ENCODE peak calls at places on chromosomes 1 and 21, in eight cellular contexts. K is activated T-helper 1 cell treated with Interleukin-2 at 50 U/mL for 16 hours; G is GM12892; L is CD14-positive monocyte; I is glutamatergic neuron; V is activated T-helper 9 cell treated with anti-CD3 and anti-CD28 coated beads, Interleukin-2, amount 50 U/mL, for 16 hours; O is fibroblast of pulmonary artery; W is right atrium auricular region. U is an unnamed sample.

GRCh38 chr1:37989381-37989930 is 366 bp downstream of the SF3A3 start:
- DNase-seq in K (no peak), G (no peak), L (peak), I (peak), V (peak), O (no peak), W (no peak), U (no peak)

GRCh38 chr1:223716302-223716862 is 4.0 kb downstream of the CAPN2 start:
- DNase-seq in K (peak), G (no peak), L (peak), I (no peak), V (no peak), O (peak), W (no peak), U (peak)

GRCh38 chr1:110673197-110673701 is 1.5 kb downstream of the KCNA3 start:
- DNase-seq in K (no peak), G (no peak), L (no peak), I (no peak), V (peak), O (no peak), W (no peak), U (peak)

GRCh38 chr1:35642472-35642955 is 1.2 kb upstream of the PSMB2 start:
- DNase-seq in K (no peak), G (no peak), L (no peak), I (no peak), V (no peak), O (no peak), W (no peak), U (no peak)

GRCh38 chr1:230730979-230731378 is 16.2 kb upstream of the CAPN9 start:
- DNase-seq in K (no peak), G (no peak), L (no peak), I (no peak), V (no peak), O (no peak), W (no peak), U (no peak)

GRCh38 chr21:32334980-32335471 is 36.4 kb downstream of the MRAP start:
- DNase-seq in K (no peak), G (no peak), L (no peak), I (peak), V (no peak), O (no peak), W (no peak), U (no peak)

GRCh38 chr1:153478047-153478691 is 17.7 kb upstream of the S100A7 start:
- DNase-seq in K (no peak), G (no peak), L (no peak), I (no peak), V (no peak), O (no peak), W (no peak), U (no peak)

GRCh38 chr21:42437786-42438185 is 34.1 kb downstream of the UBASH3A start:
- DNase-seq in K (no peak), G (no peak), L (no peak), I (no peak), V (no peak), O (peak), W (no peak), U (no peak)

GRCh38 chr1:1665815-1666251 is 7.0 kb upstream of the CDK11B start:
- DNase-seq in K (peak), G (no peak), L (no peak), I (peak), V (no peak), O (no peak), W (no peak), U (no peak)

GRCh38 chr1:77889240-77889637 is 815 bp downstream of the NEXN start:
- DNase-seq in K (no peak), G (no peak), L (no peak), I (no peak), V (no peak), O (peak), W (no peak), U (no peak)

GRCh38 chr1:212689758-212690540 is 9.7 kb downstream of the BATF3 start:
- DNase-seq in K (no peak), G (no peak), L (no peak), I (no peak), V (no peak), O (no peak), W (peak), U (no peak)

GRCh38 chr1:245235156-245235555 is 80.4 kb downstream of the KIF26B start:
- DNase-seq in K (no peak), G (no peak), L (no peak), I (no peak), V (no peak), O (peak), W (no peak), U (no peak)

GRCh38 chr1:199101139-199101538 is 462.3 kb downstream of the PTPRC start:
- DNase-seq in K (no peak), G (no peak), L (no peak), I (no peak), V (no peak), O (no peak), W (no peak), U (no peak)

GRCh38 chr1:51518033-51518729 is 885 bp downstream of the EPS15 start:
- DNase-seq in K (peak), G (no peak), L (peak), I (peak), V (peak), O (peak), W (no peak), U (peak)

GRCh38 chr1:66711420-66711819 is 40.8 kb upstream of the DYNLT5 start:
- DNase-seq in K (no peak), G (no peak), L (no peak), I (no peak), V (no peak), O (peak), W (no peak), U (no peak)

GRCh38 chr21:25733859-25734653 is 648 bp downstream of the ATP5PF start:
- DNase-seq in K (no peak), G (no peak), L (no peak), I (no peak), V (peak), O (peak), W (no peak), U (no peak)

GRCh38 chr1:47934243-47934805 is 62.9 kb downstream of the TRABD2B start:
- DNase-seq in K (no peak), G (no peak), L (no peak), I (no peak), V (no peak), O (peak), W (peak), U (no peak)

GRCh38 chr1:221858758-221859157 is 116.9 kb upstream of the DUSP10 start:
- DNase-seq in K (no peak), G (no peak), L (no peak), I (no peak), V (no peak), O (peak), W (no peak), U (no peak)

GRCh38 chr1:115289940-115290339 is 48.1 kb downstream of the NGF start:
- DNase-seq in K (no peak), G (no peak), L (no peak), I (no peak), V (no peak), O (no peak), W (no peak), U (no peak)

GRCh38 chr1:248847956-248848561 is 10.0 kb downstream of the ZNF672 start:
- DNase-seq in K (no peak), G (no peak), L (no peak), I (no peak), V (no peak), O (no peak), W (peak), U (no peak)

GRCh38 chr1:156162430-156163037 is 9.1 kb downstream of the SEMA4A start:
- DNase-seq in K (no peak), G (no peak), L (no peak), I (no peak), V (no peak), O (peak), W (no peak), U (no peak)

GRCh38 chr1:19802269-19802668 is 2.6 kb upstream of the TMCO4 start:
- DNase-seq in K (no peak), G (no peak), L (no peak), I (no peak), V (no peak), O (no peak), W (no peak), U (no peak)

GRCh38 chr1:174230399-174230798 is 71.1 kb downstream of the RABGAP1L start:
- DNase-seq in K (no peak), G (no peak), L (no peak), I (no peak), V (no peak), O (peak), W (no peak), U (no peak)

U was measured in stimulated activated effector memory CD8-positive, alpha-beta T cell treated with anti-CD3 and anti-CD28 coated beads, Interleukin-12 subunit alpha, Interleukin-12 subunit beta, amount 100 ng/mL, for 72 hours.